ENCODE peak calls at places on chromosomes 12 and 14, in six cellular contexts. B is tibial nerve, K is ovary, L is A549, H is stomach, S is lower leg skin. I is an unnamed sample.

GRCh38 chr12:57433370-57433769 is 1.2 kb upstream of the INHBC start:
- DNase-seq in K (no peak), B (no peak), S (no peak), L (no peak), H (peak; percentile 3), I (no peak)

GRCh38 chr12:106978035-106978800 is 8.7 kb downstream of the MTERF2 start:
- DNase-seq in B (peak; percentile 42), K (peak; percentile 64), S (no peak), L (no peak), H (peak; percentile 69), I (no peak)

GRCh38 chr14:31834616-31835015 is 242.5 kb upstream of the ARHGAP5 start:
- DNase-seq in B (no peak), K (no peak), L (peak; percentile 3), S (no peak), H (no peak), I (no peak)

GRCh38 chr14:55832122-55832911 is 252.3 kb downstream of the KTN1 start:
- DNase-seq in H (peak; percentile 55), L (peak; percentile 89), B (no peak), S (no peak), K (no peak), I (no peak)

GRCh38 chr12:30926243-30927209 is at the start of gene TSPAN11:
- DNase-seq in K (peak; percentile 44), B (no peak), S (peak; percentile 80), L (no peak), H (no peak), I (no peak)

GRCh38 chr12:56995201-56995929 is 11.0 kb downstream of the ZBTB39 start:
- DNase-seq in H (no peak), S (peak; percentile 81), K (no peak), L (no peak), B (no peak), I (no peak)

GRCh38 chr14:99272669-99273024 is 650 bp upstream of the BCL11B start:
- DNase-seq in B (no peak), K (no peak), H (no peak), S (no peak), L (no peak), I (no peak)

GRCh38 chr12:118549506-118550109 is 173.3 kb downstream of the SUDS3 start:
- DNase-seq in B (no peak), K (no peak), H (no peak), S (no peak), L (no peak), I (no peak)

GRCh38 chr12:51721281-51721940 is 127.1 kb downstream of the FIGNL2 start:
- DNase-seq in L (no peak), H (no peak), S (no peak), K (peak; percentile 48), B (no peak), I (no peak)

GRCh38 chr12:69468237-69469026 is 1.8 kb upstream of the FRS2 start:
- DNase-seq in L (peak; percentile 12), K (no peak), B (no peak), S (no peak), H (no peak), I (peak; percentile 36)

GRCh38 chr14:68789798-68790655 is 2.8 kb downstream of the ZFP36L1 start:
- DNase-seq in S (peak; percentile 87), B (no peak), L (peak; percentile 45), H (peak; percentile 40), K (no peak), I (no peak)

GRCh38 chr14:38212996-38213395 is 5.3 kb downstream of the SSTR1 start:
- DNase-seq in S (no peak), K (no peak), B (no peak), L (no peak), H (no peak), I (no peak)

GRCh38 chr12:122724641-122725243 is 5.9 kb downstream of the HCAR1 start:
- DNase-seq in B (no peak), K (no peak), S (no peak), H (no peak), L (no peak), I (no peak)

GRCh38 chr14:51614707-51615106 is 37.0 kb upstream of the FRMD6 start:
- DNase-seq in H (no peak), B (no peak), L (no peak), S (no peak), K (no peak), I (no peak)

GRCh38 chr12:55746147-55746912 is 3.4 kb downstream of the GDF11 start:
- DNase-seq in H (no peak), L (no peak), S (no peak), K (no peak), B (no peak), I (no peak)

GRCh38 chr14:20690848-20691640 is 2.5 kb downstream of the ANG start:
- DNase-seq in S (no peak), B (no peak), H (peak; percentile 45), L (peak; percentile 81), K (no peak), I (peak; percentile 82)

GRCh38 chr12:12714276-12715001 is 2.7 kb upstream of the CDKN1B start:
- DNase-seq in K (no peak), L (peak; percentile 68), H (peak; percentile 54), S (no peak), B (no peak), I (peak; percentile 66)
- TF ChIP-seq POLR2A in K (peak; percentile 44), L (no peak), H (no peak), S (no peak), B (peak; percentile 36), I (peak; percentile 66)

DNA sequence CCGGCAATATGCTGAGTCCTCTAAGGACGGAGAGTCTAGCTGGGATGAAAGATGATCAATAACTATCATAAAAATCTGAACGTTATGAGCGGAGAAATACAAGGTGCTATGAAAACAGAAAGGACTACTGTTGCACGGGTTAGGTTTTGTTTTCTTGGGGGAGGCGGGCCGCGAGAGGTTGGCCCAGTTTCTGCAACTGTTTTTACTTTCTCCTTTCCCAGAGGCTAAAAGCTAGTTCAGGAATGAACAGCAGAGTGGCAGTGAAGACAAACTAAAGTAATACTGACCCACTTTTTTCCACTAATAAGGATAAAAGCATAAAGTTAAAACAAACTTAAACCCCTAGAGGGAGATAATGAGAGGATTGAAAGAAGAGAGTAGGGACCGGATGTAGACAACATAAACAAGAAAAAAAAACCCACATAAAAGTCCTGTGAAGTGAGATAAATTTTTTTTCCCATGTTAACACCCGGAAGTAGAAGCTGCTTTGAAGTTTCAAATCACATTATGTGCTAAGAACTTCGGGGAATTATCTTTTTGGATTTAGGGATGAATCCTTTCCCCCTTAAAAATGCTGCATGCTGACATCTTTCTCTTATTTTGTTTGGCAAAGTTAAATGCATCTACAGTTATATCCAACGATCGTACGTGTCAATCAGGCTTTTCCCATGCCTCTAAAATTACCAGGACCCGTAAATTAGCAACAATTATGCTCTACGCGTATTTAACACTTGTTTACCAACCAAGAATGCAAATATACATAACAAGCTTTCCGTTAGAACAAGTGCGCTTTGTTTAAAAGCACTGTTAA is 1.0 kb upstream of the CDK17 start:
- DNase-seq in H (no peak), B (no peak), L (peak; percentile 83), S (no peak), K (peak; percentile 36), I (peak; percentile 78)
- TF ChIP-seq POLR2A in H (no peak), B (no peak), L (no peak), S (no peak), K (no peak), I (peak; percentile 30)

DNA sequence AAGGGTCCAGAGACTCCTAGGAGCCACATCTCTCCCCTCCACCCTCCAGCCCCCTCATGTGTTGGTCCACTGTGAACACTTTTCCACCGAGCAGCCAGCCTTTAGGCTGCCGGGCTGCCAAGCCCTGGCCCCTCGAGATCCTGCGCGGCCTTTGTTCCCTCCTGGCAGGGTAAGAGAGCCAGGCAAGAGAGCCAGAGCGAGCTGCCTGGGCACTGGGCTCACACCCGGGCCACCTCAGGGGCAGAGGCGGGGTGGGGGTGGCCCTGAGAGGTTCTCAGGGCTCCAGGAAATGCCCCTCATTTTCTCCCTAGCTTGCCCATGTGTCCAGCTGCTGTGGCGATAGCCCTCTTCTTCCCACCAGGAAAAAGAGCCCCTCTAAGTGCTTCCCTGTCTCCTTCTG is 44.8 kb downstream of the LTBP2 start:
- DNase-seq in S (no peak), H (no peak), B (no peak), L (no peak), K (no peak), I (no peak)
- TF ChIP-seq POLR2A in S (no peak), H (no peak), B (no peak), L (no peak), K (no peak), I (no peak)

DNA sequence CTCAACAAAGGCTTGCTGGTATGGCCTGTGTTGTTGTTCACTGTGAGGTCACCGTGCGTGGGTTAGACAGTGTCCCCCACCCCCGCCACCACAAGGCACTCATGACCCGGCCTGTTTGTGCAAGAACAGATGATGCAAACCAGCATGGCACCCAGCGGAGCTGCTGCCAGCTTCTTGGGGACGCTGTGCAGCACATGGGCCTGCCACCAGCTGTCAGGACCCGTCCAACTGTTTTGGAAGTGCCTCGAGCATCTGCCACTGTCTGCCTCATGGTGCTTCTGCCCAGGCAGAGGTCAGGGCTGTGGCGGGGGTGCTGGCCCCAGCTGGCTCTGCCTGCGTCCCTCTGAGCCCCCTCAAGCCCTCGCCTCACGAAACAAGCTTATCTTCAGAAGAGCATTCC is 1.5 kb downstream of the ASB2 start:
- DNase-seq in S (no peak), H (no peak), K (no peak), B (no peak), L (no peak), I (no peak)
- TF ChIP-seq POLR2A in S (no peak), H (no peak), K (no peak), B (no peak), L (no peak), I (no peak)

GRCh38 chr12:124940393-124941169 is 26.1 kb upstream of the UBC start:
- DNase-seq in S (peak; percentile 98), H (peak; percentile 89), B (peak; percentile 83), L (peak; percentile 96), K (peak; percentile 87), I (no peak)
- TF ChIP-seq POLR2A in S (no peak), H (no peak), B (no peak), L (peak; percentile 53), K (no peak), I (peak; percentile 50)

I was measured in erythroblast.